ENCODE peak calls at places on chromosomes 13 and 19, in five cellular contexts. S is left lung, Q is bronchial epithelial cell, O is H1, C is fibroblast of lung. W is an unnamed sample.
A peak's percentile ranks its signal among the peaks of the same experiment; 100 is the strongest.

GRCh38 chr13:32253911-32254399 is 61.2 kb downstream of the ZAR1L start:
- DNase-seq in C (no peak), S (no peak), O (no peak), Q (no peak), W (no peak)

GRCh38 chr19:43755256-43755801 is 567 bp upstream of the SMG9 start:
- DNase-seq in Q (peak; percentile 43), C (peak; percentile 69), O (peak; percentile 78), S (peak; percentile 93), W (no peak)

GRCh38 chr19:8831832-8832131 is 322 bp downstream of the ZNF558 start:
- DNase-seq in Q (peak; percentile 15), O (peak; percentile 42), C (no peak), S (no peak), W (no peak)

GRCh38 chr19:51514866-51515481 is 13.4 kb upstream of the SIGLEC12 start:
- DNase-seq in Q (peak; percentile 45), O (no peak), S (no peak), C (peak; percentile 60), W (no peak)

GRCh38 chr13:43516401-43516826 is 270.4 kb downstream of the ENOX1 start:
- DNase-seq in S (no peak), C (peak; percentile 91), Q (no peak), O (no peak), W (no peak)

GRCh38 chr13:39062004-39062403 is 23.7 kb downstream of the NHLRC3 start:
- DNase-seq in O (no peak), Q (no peak), C (no peak), S (no peak), W (no peak)

GRCh38 chr13:89401209-89401810 is 1730.1 kb downstream of the SLITRK5 start:
- DNase-seq in C (peak; percentile 87), Q (peak; percentile 92), S (no peak), O (no peak), W (peak; percentile 42)

GRCh38 chr13:51628059-51628852 is 44.0 kb downstream of the WDFY2 start:
- DNase-seq in C (no peak), Q (no peak), S (no peak), O (no peak), W (no peak)

GRCh38 chr19:58562126-58563033 is 4.0 kb upstream of the UBE2M start:
- DNase-seq in Q (no peak), S (peak; percentile 83), C (peak; percentile 36), O (no peak), W (no peak)

GRCh38 chr19:11942843-11943108 is 17.9 kb downstream of the ZNF700 start:
- DNase-seq in C (no peak), O (no peak), S (no peak), Q (no peak), W (no peak)

GRCh38 chr13:40484101-40484800 is 182.2 kb downstream of the FOXO1 start:
- DNase-seq in Q (no peak), C (no peak), S (no peak), O (no peak), W (no peak)

GRCh38 chr13:40485611-40486517 is 180.6 kb downstream of the FOXO1 start:
- DNase-seq in S (no peak), Q (no peak), O (no peak), C (no peak), W (no peak)

GRCh38 chr13:40480915-40481525 is 185.4 kb downstream of the FOXO1 start:
- DNase-seq in S (no peak), O (no peak), C (no peak), Q (no peak), W (no peak)

GRCh38 chr13:40484981-40485380 is 181.5 kb downstream of the FOXO1 start:
- DNase-seq in O (no peak), C (no peak), Q (no peak), S (no peak), W (no peak)

GRCh38 chr13:40483601-40484000 is 182.8 kb downstream of the FOXO1 start:
- DNase-seq in O (no peak), Q (no peak), S (no peak), C (no peak), W (no peak)
- TF ChIP-seq CTCF in O (no peak), Q (no peak), S (no peak), C (no peak), W (no peak)

DNA sequence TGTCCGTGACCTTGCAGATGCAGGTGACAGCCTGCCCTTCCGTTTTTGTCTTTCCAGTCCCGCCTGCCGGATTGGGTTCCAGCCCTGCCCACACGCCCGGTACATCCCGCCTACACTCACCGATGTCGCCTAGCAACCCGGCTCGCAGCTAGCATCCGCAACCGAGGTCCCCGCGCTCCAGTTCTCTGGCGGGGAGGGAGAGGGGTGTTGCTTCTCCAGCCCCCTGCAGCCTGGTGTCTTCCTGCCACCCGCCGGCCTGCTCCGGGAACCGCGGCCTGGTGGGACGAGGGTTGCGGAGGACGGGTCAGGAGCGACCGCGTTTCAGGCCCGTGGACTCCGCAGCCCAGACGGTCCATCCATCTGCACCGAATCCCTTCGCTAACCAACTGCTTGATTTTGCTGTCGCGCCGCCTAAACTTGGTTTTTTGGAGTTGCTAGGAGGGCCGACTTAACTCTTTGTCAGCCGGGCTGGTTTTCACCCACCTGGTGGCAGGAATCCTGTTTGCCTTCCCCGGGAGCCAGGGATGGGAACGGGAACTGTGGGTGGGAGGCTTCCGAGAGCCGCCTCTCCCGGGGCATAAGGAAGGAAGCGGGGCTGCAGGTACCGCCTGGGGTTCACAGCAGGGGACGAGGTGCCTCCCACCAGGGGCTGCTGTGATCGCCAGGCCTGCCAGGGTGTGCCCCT is 15.4 kb upstream of the MATK start:
- DNase-seq in C (no peak), S (peak; percentile 85), Q (peak; percentile 4), O (peak; percentile 81), W (no peak)
- H3K4me3 ChIP-seq in C (no peak overlapping the region), S (no peak overlapping the region), Q (no peak overlapping the region), O (peak overlapping the region; percentile 32), W (no peak overlapping the region)

GRCh38 chr13:110665491-110666254 is 40.2 kb downstream of the CARS2 start:
- DNase-seq in O (no peak), S (peak; percentile 66), C (no peak), Q (no peak), W (no peak)

GRCh38 chr13:110663044-110663443 is 42.9 kb downstream of the CARS2 start:
- DNase-seq in S (no peak), Q (no peak), C (no peak), O (no peak), W (no peak)

GRCh38 chr13:110664673-110665072 is 41.2 kb downstream of the CARS2 start:
- DNase-seq in C (no peak), O (no peak), Q (no peak), S (no peak), W (no peak)

GRCh38 chr13:110663491-110663890 is 42.4 kb downstream of the CARS2 start:
- DNase-seq in S (no peak), C (no peak), O (no peak), Q (no peak), W (no peak)

DNA sequence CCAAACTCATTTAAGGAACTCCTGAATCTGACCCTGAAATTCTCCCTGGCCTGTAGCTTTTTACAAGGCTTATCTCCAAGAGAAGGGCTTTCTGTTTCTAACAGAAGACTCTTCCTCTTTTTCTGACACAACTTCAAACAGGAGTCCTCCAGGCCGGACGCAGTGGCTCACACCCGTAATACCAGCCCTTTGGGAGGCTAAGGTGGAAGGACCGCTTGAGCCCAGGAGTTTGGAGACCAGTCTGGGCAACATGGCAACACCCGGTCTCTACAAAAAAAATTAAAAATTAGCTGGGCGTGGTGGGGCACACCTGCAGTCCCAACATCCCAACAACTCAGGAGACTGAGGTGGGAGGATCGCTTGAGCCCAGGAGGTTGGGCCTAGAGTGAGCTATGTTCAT is 41.8 kb downstream of the CARS2 start:
- DNase-seq in C (no peak), S (peak; percentile 71), O (no peak), Q (no peak), W (no peak)
- H3K36me3 ChIP-seq in C (peaks cover 22% of the 10 kb centered on the region), S (peaks cover 89% of the 10 kb centered on the region), O (peaks cover 53% of the 10 kb centered on the region), Q (peaks cover 21% of the 10 kb centered on the region), W (peaks cover 2% of the 10 kb centered on the region)

DNA sequence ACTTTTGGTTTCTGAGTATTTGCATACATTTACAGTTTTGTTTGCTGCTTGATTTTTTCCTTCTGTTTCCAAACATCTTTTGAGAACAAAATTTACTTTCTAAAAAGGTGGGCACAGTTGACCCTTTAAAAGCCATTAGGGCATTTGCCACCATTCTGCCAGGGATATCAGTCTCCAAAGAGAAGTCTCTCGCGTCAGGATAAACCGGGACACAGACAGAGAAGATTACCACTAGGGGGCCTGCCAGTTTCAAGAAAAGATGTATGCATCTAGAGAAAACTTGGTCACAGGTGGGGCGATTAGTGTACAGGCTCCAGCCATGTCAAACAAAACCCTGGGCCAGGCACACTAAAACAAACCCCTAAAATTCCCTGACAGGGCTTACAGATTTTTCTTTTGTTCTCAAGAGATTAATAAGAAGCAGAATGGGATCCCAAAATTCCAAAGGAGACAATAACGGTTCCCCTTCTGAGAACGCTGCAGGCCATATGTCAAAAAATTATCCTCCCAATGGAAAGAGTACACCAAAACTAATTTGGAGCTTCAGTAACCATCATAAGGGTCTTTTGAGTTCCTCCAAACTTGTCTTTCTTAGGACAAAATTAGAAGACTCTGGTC is 10.7 kb upstream of the PABPC3 start:
- DNase-seq in Q (peak; percentile 43), C (peak; percentile 38), S (no peak), O (no peak), W (peak; percentile 10)
- TF ChIP-seq CTCF in Q (peak; percentile 68), C (peak; percentile 54), S (peak; percentile 39), O (peak; percentile 67), W (peak; percentile 75)

DNA sequence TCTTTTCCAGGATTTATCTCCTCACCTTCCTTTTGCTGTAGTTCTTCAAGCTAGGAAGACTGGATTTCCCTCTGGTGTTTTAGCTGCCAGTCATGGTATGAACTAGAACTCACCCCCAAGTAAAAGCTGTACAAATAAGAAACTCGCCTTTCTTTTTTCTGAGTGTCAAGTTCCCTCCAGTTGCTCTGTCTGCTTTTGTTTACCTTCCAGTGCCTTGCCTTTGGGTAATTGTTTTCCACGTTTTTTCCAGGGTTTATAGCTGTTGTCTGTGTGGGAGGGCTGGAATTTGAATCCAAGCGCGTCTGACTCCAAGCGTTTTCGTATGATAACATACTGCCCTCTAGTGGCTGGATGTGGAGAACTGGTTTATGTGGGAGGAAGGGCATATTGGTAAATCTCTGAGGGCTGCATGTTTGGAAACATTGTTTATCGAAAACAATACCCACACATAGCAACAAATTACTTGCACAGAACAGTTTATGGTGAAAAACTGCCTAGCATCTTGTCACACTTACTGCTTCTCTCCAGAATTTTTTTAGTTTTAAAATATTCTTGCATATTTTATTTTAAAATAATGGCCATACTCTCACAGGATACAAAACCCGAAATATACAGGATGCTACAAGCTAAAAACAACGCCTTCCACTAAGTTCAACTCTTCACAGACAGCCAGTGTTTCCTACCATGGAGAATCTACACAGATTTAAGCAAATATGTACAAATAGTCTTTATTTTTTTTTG is 19.2 kb downstream of the RCN3 start:
- DNase-seq in Q (peak; percentile 80), O (peak; percentile 74), C (peak; percentile 91), S (no peak), W (peak; percentile 54)
- H3K4me3 ChIP-seq in Q (no peak overlapping the region), O (no peak overlapping the region), C (no peak overlapping the region), S (no peak overlapping the region), W (no peak overlapping the region)